ENCODE peak calls at places on chromosomes 2 and 18, in four cellular contexts. K is A549, M is WTC11, B is HepG2. Y is an unnamed sample.

GRCh38 chr18:7363338-7363737 is 132.4 kb downstream of the LRRC30 start:
- DNase-seq in K (no peak), M (no peak), B (no peak), Y (no peak)

GRCh38 chr2:149858916-149859634 is 271.5 kb upstream of the MMADHC start:
- DNase-seq in K (no peak), M (no peak), B (no peak), Y (no peak)

GRCh38 chr2:134405641-134406081 is 151.8 kb downstream of the MGAT5 start:
- DNase-seq in K (no peak), M (no peak), B (no peak), Y (no peak)

GRCh38 chr18:13101659-13101992 is 110.5 kb downstream of the CEP192 start:
- DNase-seq in K (no peak), M (no peak), B (no peak), Y (no peak)

GRCh38 chr18:47772374-47773248 is 157.8 kb downstream of the SMAD2 start:
- DNase-seq in K (peak), M (peak), B (peak), Y (peak)

GRCh38 chr2:97662895-97663625 is 784 bp downstream of the ACTR1B start:
- DNase-seq in K (peak), M (peak), B (peak), Y (peak)

GRCh38 chr2:194826241-194826640 is 830.8 kb upstream of the SLC39A10 start:
- DNase-seq in K (no peak), M (no peak), B (no peak), Y (no peak)

GRCh38 chr2:111671426-111672150 is 212.4 kb downstream of the ANAPC1 start:
- DNase-seq in K (no peak), M (no peak), B (peak), Y (no peak)

GRCh38 chr18:55236150-55236931 is 277.1 kb upstream of the CCDC68 start:
- DNase-seq in K (no peak), M (no peak), B (no peak), Y (no peak)

GRCh38 chr2:15177103-15177502 is 384.0 kb downstream of the NBAS start:
- DNase-seq in K (no peak), M (no peak), B (no peak), Y (no peak)

GRCh38 chr2:103386872-103387271 is 625.0 kb downstream of the TMEM182 start:
- DNase-seq in K (no peak), M (no peak), B (no peak), Y (no peak)
- TF ChIP-seq HMGXB4 in K (no peak), M (no peak), B (no peak), Y (no peak)

DNA sequence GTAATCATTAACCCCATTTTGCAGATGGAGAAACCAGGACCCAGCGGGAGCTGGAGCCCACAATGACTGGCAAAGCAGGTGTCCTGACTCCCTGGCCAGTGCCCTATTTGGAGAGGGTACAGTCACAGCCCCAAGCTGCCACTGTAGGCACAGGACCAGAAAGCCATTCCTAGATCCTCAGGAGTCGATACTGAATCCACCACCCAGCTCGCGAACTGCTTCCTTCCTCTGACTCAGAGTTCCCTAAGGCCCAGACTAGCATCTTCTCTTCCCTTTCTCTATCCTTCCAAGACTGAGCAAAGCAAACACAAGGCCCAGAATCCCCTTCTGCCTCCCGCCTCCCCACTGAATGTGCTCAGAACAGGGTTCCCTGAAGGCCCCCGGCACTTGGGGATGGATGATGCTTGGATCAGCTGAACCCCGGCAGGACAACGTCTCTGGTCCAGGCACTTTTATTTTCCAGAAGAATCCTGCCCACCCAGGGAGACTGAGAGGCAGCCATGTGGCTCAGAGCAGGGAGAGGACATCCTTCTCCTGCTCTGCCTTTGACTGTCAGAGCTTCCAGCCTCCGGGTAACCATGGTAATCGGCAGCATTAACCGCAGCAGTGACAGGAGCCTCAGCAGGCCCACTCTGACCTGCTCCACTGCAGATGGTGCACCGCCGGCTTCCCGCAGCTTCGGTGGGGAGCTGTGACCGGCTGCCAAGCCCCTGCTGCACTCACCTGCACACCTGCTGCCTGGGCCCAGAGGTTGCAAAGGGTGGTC is 34.8 kb upstream of the KLHL29 start:
- DNase-seq in K (no peak), M (no peak), B (no peak), Y (no peak)
- TF ChIP-seq HMGXB4 in K (no peak), M (no peak), B (no peak), Y (no peak)

GRCh38 chr2:120203341-120204021 is 19.7 kb downstream of the TMEM185B start:
- DNase-seq in K (no peak), M (no peak), B (no peak), Y (peak)
- TF ChIP-seq HMGXB4 in K (no peak), M (no peak), B (no peak), Y (no peak)

GRCh38 chr2:235694721-235695601 is 201.1 kb downstream of the AGAP1 start:
- DNase-seq in K (no peak), M (no peak), B (peak), Y (no peak)

GRCh38 chr2:235697041-235697440 is 203.2 kb downstream of the AGAP1 start:
- DNase-seq in K (no peak), M (no peak), B (no peak), Y (peak)

GRCh38 chr2:235698028-235698427 is 204.2 kb downstream of the AGAP1 start:
- DNase-seq in K (no peak), M (no peak), B (no peak), Y (no peak)

GRCh38 chr2:235693279-235693678 is 199.4 kb downstream of the AGAP1 start:
- DNase-seq in K (no peak), M (no peak), B (no peak), Y (no peak)

DNA sequence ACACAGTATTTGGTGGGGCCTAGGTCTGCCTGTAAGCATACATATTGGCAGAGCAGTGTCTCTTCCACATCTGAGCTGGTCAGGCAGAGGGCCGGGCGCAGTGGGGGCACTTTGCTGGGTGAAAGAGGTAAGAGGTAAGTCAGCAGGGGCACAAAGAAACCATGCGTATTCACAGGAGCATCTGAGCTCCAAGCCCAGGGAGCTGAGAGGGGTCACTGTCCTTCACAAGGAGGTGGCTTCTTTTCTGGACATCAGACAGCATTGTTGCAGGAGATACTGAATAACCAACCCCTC is 201.7 kb downstream of the AGAP1 start:
- DNase-seq in K (no peak), M (no peak), B (no peak), Y (no peak)
- TF ChIP-seq HMGXB4 in K (no peak), M (no peak), B (no peak), Y (no peak)

GRCh38 chr18:44731866-44732555 is 51.3 kb downstream of the SETBP1 start:
- DNase-seq in K (no peak), M (no peak), B (no peak), Y (no peak)
- TF ChIP-seq HMGXB4 in K (no peak), M (no peak), B (no peak), Y (no peak)

GRCh38 chr2:117349687-117350086 is 464.8 kb upstream of the DDX18 start:
- DNase-seq in K (no peak), M (no peak), B (no peak), Y (no peak)

GRCh38 chr2:117351396-117351795 is 463.1 kb upstream of the DDX18 start:
- DNase-seq in K (no peak), M (no peak), B (no peak), Y (no peak)
- TF ChIP-seq HMGXB4 in K (no peak), M (no peak), B (no peak), Y (no peak)

GRCh38 chr18:23191952-23192662 is 56.8 kb downstream of the CABLES1 start:
- DNase-seq in K (no peak), M (no peak), B (no peak), Y (no peak)
- TF ChIP-seq HMGXB4 in K (no peak), M (no peak), B (no peak), Y (no peak)

DNA sequence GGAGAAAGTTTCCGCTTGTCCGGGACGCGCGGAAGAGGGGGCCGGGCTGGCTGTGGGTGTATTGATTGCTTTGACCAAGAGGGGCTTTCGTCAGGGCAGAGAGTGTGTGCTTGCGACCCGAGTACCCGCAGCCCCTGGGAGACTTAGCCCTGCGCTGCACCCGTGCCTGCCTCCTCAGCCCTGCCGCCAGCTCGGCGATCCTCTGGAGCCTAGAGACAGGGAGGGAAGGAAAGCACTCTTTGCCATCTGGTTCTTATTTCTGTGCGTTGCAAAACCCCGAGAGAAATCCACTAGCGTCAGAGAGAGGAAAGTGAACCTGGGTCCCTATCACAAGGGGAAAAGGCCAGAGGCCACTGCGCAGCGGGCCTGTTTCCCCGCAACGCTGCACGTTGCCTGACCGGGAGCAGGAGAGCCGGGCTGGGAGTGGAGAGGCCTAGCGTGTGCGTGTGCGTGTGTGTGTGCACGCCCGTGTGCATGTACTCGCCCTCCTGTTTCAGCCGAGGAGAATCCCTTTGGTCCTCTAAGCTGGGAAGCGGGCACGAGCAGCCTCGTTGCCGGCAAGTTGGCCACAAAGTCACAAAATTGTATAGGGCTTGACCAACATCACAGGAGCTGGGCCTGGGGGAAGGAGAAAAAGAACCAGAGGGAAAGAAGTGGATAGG is 1.7 kb downstream of the SIX3 start:
- DNase-seq in K (no peak), M (no peak), B (no peak), Y (no peak)
- TF ChIP-seq HMGXB4 in K (no peak), M (no peak), B (no peak), Y (no peak)

DNA sequence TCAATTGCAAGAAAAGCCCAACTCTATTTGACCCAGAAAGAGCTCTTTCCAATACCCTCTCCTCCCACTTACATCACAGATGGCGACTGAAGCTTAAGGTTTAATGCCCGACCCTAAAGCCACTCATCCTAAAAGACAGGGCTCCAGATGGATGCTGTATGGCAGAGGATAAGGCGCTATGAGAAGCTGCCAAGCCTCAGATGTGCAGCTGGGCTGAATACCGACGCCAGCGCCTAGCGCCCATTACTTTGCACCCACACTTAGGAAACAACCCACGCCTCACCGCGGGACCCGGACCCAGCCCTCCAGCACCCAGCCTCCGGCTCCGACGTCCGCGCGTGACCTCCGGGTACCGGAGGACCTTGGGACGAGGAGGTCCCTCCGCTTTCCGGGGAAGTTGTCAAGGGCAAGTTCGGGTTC is 338 bp downstream of the TRAK2 start:
- DNase-seq in K (peak), M (no peak), B (no peak), Y (no peak)
- TF ChIP-seq HMGXB4 in K (no peak), M (no peak), B (no peak), Y (no peak)

DNA sequence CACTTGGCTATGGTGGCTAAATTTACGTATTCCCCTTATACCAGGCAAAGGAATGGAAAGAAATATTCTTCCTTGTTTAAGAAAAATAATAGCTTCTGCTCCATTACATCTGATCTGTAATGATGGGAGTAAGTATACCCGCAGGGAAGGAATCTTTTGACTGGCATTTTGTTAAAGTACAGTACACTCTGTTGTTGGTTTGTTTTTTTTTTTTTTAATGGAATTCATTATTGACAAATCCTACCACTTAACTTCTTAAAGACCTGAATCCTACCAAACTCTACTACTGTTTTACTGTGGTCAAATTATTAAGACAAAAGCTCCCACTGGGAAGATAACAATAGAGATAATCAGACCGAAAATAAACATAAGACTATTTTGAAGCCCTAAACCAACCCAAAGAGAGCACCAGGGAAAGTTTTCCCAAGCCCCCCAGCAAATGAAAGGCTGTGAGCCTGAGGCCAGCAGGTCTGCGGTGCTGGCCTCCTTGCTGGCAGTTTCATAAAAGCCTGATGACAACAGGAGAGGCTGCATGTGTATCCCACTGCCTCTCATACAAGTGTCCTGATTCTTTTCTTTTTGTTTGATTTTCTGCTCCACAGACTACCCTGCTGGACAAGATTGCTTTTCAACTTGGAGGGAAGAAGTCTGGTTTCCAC is 101.0 kb downstream of the SLC25A12 start:
- DNase-seq in K (no peak), M (no peak), B (no peak), Y (no peak)
- TF ChIP-seq HMGXB4 in K (no peak), M (no peak), B (no peak), Y (no peak)

Y was measured in K562.